ENCODE peak calls at places on chromosomes 4 and X, in five cellular contexts. One of them, this sample, is unnamed.
A peak's percentile ranks its signal among the peaks of the same experiment; 100 is the strongest.

GRCh38 chr4:18616720-18617119 is 595.2 kb upstream of the LCORL start:
- DNase-seq in adrenal gland: no peak
- DNase-seq in right cardiac atrium: no peak
- DNase-seq in transverse colon: no peak
- DNase-seq in pancreas: no peak
- DNase-seq in this sample: no peak

GRCh38 chr4:95250544-95251137 is 298.1 kb downstream of the UNC5C start:
- DNase-seq in adrenal gland: peak; percentile 11
- DNase-seq in right cardiac atrium: no peak
- DNase-seq in transverse colon: no peak
- DNase-seq in pancreas: no peak
- DNase-seq in this sample: no peak

GRCh38 chrX:44082829-44083228 is 109.6 kb upstream of the NDP start:
- DNase-seq in adrenal gland: no peak
- DNase-seq in right cardiac atrium: no peak
- DNase-seq in transverse colon: no peak
- DNase-seq in pancreas: no peak
- DNase-seq in this sample: no peak

GRCh38 chr4:14841801-14842748 is 160.2 kb upstream of the CPEB2 start:
- DNase-seq in adrenal gland: no peak
- DNase-seq in right cardiac atrium: peak; percentile 50
- DNase-seq in transverse colon: peak; percentile 56
- DNase-seq in pancreas: no peak
- DNase-seq in this sample: no peak

GRCh38 chr4:2297606-2298517 is 36.0 kb upstream of the MXD4 start:
- DNase-seq in adrenal gland: no peak
- DNase-seq in right cardiac atrium: no peak
- DNase-seq in transverse colon: no peak
- DNase-seq in pancreas: no peak
- DNase-seq in this sample: no peak

GRCh38 chr4:37463457-37463856 is 218.9 kb downstream of the NWD2 start:
- DNase-seq in adrenal gland: no peak
- DNase-seq in right cardiac atrium: no peak
- DNase-seq in transverse colon: peak; percentile 54
- DNase-seq in pancreas: no peak
- DNase-seq in this sample: no peak

GRCh38 chr4:41024556-41025491 is 189.5 kb downstream of the APBB2 start:
- DNase-seq in adrenal gland: no peak
- DNase-seq in right cardiac atrium: no peak
- DNase-seq in transverse colon: no peak
- DNase-seq in pancreas: no peak
- DNase-seq in this sample: no peak

GRCh38 chr4:11791808-11792207 is 363.1 kb upstream of the HS3ST1 start:
- DNase-seq in adrenal gland: no peak
- DNase-seq in right cardiac atrium: no peak
- DNase-seq in transverse colon: no peak
- DNase-seq in pancreas: no peak
- DNase-seq in this sample: no peak

GRCh38 chrX:31593353-31593752 is 521.5 kb upstream of the FTHL17 start:
- DNase-seq in adrenal gland: no peak
- DNase-seq in right cardiac atrium: no peak
- DNase-seq in transverse colon: no peak
- DNase-seq in pancreas: no peak
- DNase-seq in this sample: no peak

DNA sequence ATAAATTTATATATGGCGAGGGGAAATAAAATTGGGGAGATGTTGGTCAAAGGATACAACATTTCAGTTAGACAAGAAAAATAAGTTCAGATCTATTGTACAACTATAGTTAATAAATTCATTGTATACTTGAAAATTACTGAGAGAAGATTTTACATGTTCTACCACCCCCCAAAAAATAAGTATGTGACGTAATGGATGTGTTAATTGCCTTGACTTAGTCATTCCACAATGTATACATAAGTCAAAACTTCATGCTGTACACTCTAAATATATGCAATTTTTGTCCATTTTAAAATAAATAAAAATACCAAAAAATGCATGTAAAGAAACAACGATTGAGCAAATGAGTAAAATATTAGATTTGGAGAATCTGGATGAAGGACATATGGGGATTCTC is 1.8 kb downstream of the USP11 start:
- DNase-seq in adrenal gland: no peak
- DNase-seq in right cardiac atrium: no peak
- DNase-seq in transverse colon: no peak
- DNase-seq in pancreas: no peak
- DNase-seq in this sample: no peak
- H3K27ac ChIP-seq in adrenal gland: no peak overlapping the region
- H3K27ac ChIP-seq in right cardiac atrium: no peak overlapping the region
- H3K27ac ChIP-seq in transverse colon: peak overlapping the region; percentile 97
- H3K27ac ChIP-seq in pancreas: no peak overlapping the region
- H3K27ac ChIP-seq in this sample: peak overlapping the region; percentile 99

GRCh38 chr4:8247047-8247930 is 22.3 kb upstream of the HTRA3 start:
- DNase-seq in adrenal gland: peak; percentile 45
- DNase-seq in right cardiac atrium: peak; percentile 94
- DNase-seq in transverse colon: peak; percentile 26
- DNase-seq in pancreas: no peak
- DNase-seq in this sample: no peak
- H3K27ac ChIP-seq in adrenal gland: no peak overlapping the region
- H3K27ac ChIP-seq in right cardiac atrium: peak overlapping the region; percentile 80
- H3K27ac ChIP-seq in transverse colon: peak overlapping the region; percentile 20
- H3K27ac ChIP-seq in pancreas: no peak overlapping the region
- H3K27ac ChIP-seq in this sample: no peak overlapping the region

GRCh38 chrX:72038868-72039267 is 92.8 kb downstream of the RTL5 start:
- DNase-seq in adrenal gland: no peak
- DNase-seq in right cardiac atrium: no peak
- DNase-seq in transverse colon: no peak
- DNase-seq in pancreas: no peak
- DNase-seq in this sample: no peak

GRCh38 chrX:72041901-72042859 is 89.5 kb downstream of the RTL5 start:
- DNase-seq in adrenal gland: no peak
- DNase-seq in right cardiac atrium: peak; percentile 48
- DNase-seq in transverse colon: no peak
- DNase-seq in pancreas: no peak
- DNase-seq in this sample: no peak

GRCh38 chrX:72042860-72043248 is 88.9 kb downstream of the RTL5 start:
- DNase-seq in adrenal gland: no peak
- DNase-seq in right cardiac atrium: no peak
- DNase-seq in transverse colon: no peak
- DNase-seq in pancreas: no peak
- DNase-seq in this sample: no peak

GRCh38 chrX:72038016-72038415 is 93.7 kb downstream of the RTL5 start:
- DNase-seq in adrenal gland: no peak
- DNase-seq in right cardiac atrium: no peak
- DNase-seq in transverse colon: no peak
- DNase-seq in pancreas: no peak
- DNase-seq in this sample: no peak

GRCh38 chrX:72041166-72041565 is 90.5 kb downstream of the RTL5 start:
- DNase-seq in adrenal gland: no peak
- DNase-seq in right cardiac atrium: no peak
- DNase-seq in transverse colon: no peak
- DNase-seq in pancreas: no peak
- DNase-seq in this sample: no peak
- H3K27ac ChIP-seq in adrenal gland: no peak overlapping the region
- H3K27ac ChIP-seq in right cardiac atrium: no peak overlapping the region
- H3K27ac ChIP-seq in transverse colon: peak overlapping the region; percentile 58
- H3K27ac ChIP-seq in pancreas: no peak overlapping the region
- H3K27ac ChIP-seq in this sample: no peak overlapping the region

GRCh38 chr4:56388311-56388710 is 1.0 kb upstream of the AASDH start:
- DNase-seq in adrenal gland: no peak
- DNase-seq in right cardiac atrium: no peak
- DNase-seq in transverse colon: no peak
- DNase-seq in pancreas: no peak
- DNase-seq in this sample: no peak
- H3K27ac ChIP-seq in adrenal gland: no peak overlapping the region
- H3K27ac ChIP-seq in right cardiac atrium: no peak overlapping the region
- H3K27ac ChIP-seq in transverse colon: peak overlapping the region; percentile 91
- H3K27ac ChIP-seq in pancreas: no peak overlapping the region
- H3K27ac ChIP-seq in this sample: no peak overlapping the region

GRCh38 chrX:11759461-11760311 is 1.6 kb downstream of the MSL3 start:
- DNase-seq in adrenal gland: peak; percentile 91
- DNase-seq in right cardiac atrium: peak; percentile 90
- DNase-seq in transverse colon: peak; percentile 84
- DNase-seq in pancreas: no peak
- DNase-seq in this sample: peak; percentile 63
- H3K27ac ChIP-seq in adrenal gland: peak overlapping the region; percentile 56
- H3K27ac ChIP-seq in right cardiac atrium: no peak overlapping the region
- H3K27ac ChIP-seq in transverse colon: peak overlapping the region; percentile 92
- H3K27ac ChIP-seq in pancreas: no peak overlapping the region
- H3K27ac ChIP-seq in this sample: peak overlapping the region; percentile 58

GRCh38 chrX:18425199-18426003 is at the start of gene CDKL5:
- DNase-seq in adrenal gland: peak; percentile 98
- DNase-seq in right cardiac atrium: peak; percentile 98
- DNase-seq in transverse colon: peak; percentile 97
- DNase-seq in pancreas: peak; percentile 91
- DNase-seq in this sample: peak; percentile 96
- H3K27ac ChIP-seq in adrenal gland: peak within 1 kb of the TSS; percentile 51
- H3K27ac ChIP-seq in right cardiac atrium: peak within 1 kb of the TSS; percentile 68
- H3K27ac ChIP-seq in transverse colon: peak within 1 kb of the TSS; percentile 89
- H3K27ac ChIP-seq in pancreas: peak within 1 kb of the TSS; percentile 61
- H3K27ac ChIP-seq in this sample: peak within 1 kb of the TSS; percentile 83

DNA sequence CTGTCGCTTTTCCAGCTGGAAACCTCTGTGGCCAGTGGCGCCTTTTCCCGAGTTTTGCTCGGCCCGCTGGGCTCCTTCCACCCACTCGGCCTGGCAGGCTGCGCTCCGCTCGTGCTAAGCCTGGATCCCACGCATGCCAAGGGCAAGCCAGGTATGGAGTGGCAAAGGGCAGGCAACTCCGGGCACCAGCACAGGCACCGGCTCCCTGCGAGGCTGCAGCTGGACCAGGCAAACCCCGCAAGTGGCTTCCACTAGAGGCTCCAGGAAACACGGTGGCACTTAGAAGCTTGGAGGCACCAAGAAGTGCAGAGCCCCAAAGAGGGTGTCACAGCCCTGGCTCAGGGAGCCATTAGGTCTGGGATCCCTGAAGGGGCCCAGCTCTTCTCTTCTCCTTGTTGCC is 59.5 kb downstream of the PPA2 start:
- DNase-seq in adrenal gland: no peak
- DNase-seq in right cardiac atrium: peak; percentile 39
- DNase-seq in transverse colon: no peak
- DNase-seq in pancreas: no peak
- DNase-seq in this sample: no peak
- H3K27ac ChIP-seq in adrenal gland: no peak overlapping the region
- H3K27ac ChIP-seq in right cardiac atrium: no peak overlapping the region
- H3K27ac ChIP-seq in transverse colon: no peak overlapping the region
- H3K27ac ChIP-seq in pancreas: no peak overlapping the region
- H3K27ac ChIP-seq in this sample: no peak overlapping the region

GRCh38 chrX:39899876-39900787 is 197.6 kb downstream of the BCOR start:
- DNase-seq in adrenal gland: no peak
- DNase-seq in right cardiac atrium: no peak
- DNase-seq in transverse colon: no peak
- DNase-seq in pancreas: peak; percentile 18
- DNase-seq in this sample: no peak
- H3K27ac ChIP-seq in adrenal gland: no peak overlapping the region
- H3K27ac ChIP-seq in right cardiac atrium: no peak overlapping the region
- H3K27ac ChIP-seq in transverse colon: no peak overlapping the region
- H3K27ac ChIP-seq in pancreas: no peak overlapping the region
- H3K27ac ChIP-seq in this sample: no peak overlapping the region

GRCh38 chr4:16897351-16897750 is 1.1 kb downstream of the LDB2 start:
- DNase-seq in adrenal gland: no peak
- DNase-seq in right cardiac atrium: no peak
- DNase-seq in transverse colon: no peak
- DNase-seq in pancreas: no peak
- DNase-seq in this sample: no peak
- H3K27ac ChIP-seq in adrenal gland: no peak overlapping the region
- H3K27ac ChIP-seq in right cardiac atrium: peak overlapping the region; percentile 95
- H3K27ac ChIP-seq in transverse colon: peak overlapping the region; percentile 6
- H3K27ac ChIP-seq in pancreas: no peak overlapping the region
- H3K27ac ChIP-seq in this sample: no peak overlapping the region